ENCODE peak calls at places on chromosomes 7 and 10, in five cellular contexts. O, U, Z, M and E are unnamed samples.

GRCh38 chr7:73740771-73741170 is 2.2 kb upstream of the ABHD11 start:
- DNase-seq in M (no peak), U (no peak), Z (no peak), O (no peak), E (no peak)

GRCh38 chr7:16801111-16801542 is 3.7 kb downstream of the AGR2 start:
- DNase-seq in Z (peak; percentile 42), U (no peak), M (peak; percentile 15), O (peak; percentile 39), E (peak; percentile 27)

GRCh38 chr10:118960166-118961090 is 69.1 kb upstream of the NANOS1 start:
- DNase-seq in O (no peak), U (no peak), Z (no peak), M (no peak), E (no peak)

GRCh38 chr10:98425511-98426352 is 10.8 kb upstream of the PYROXD2 start:
- DNase-seq in O (peak; percentile 48), U (no peak), Z (peak; percentile 78), M (peak; percentile 45), E (peak; percentile 29)

GRCh38 chr10:117165557-117166419 is 27.7 kb upstream of the VAX1 start:
- DNase-seq in U (no peak), O (peak; percentile 33), Z (peak; percentile 89), M (peak; percentile 28), E (no peak)

GRCh38 chr10:131786756-131787605 is 113.8 kb upstream of the PPP2R2D start:
- DNase-seq in O (peak; percentile 8), M (peak; percentile 32), U (peak; percentile 2), Z (peak; percentile 51), E (no peak)

GRCh38 chr10:58140054-58140453 is 127.6 kb downstream of the IPMK start:
- DNase-seq in U (no peak), O (no peak), Z (no peak), M (no peak), E (no peak)

GRCh38 chr7:46072722-46073121 is 151.7 kb upstream of the IGFBP3 start:
- DNase-seq in Z (no peak), U (peak; percentile 13), M (no peak), O (no peak), E (no peak)

GRCh38 chr10:112303528-112303927 is 20.3 kb downstream of the TECTB start:
- DNase-seq in O (no peak), U (no peak), Z (no peak), M (no peak), E (no peak)

GRCh38 chr10:71756441-71757191 is 16.7 kb downstream of the VSIR start:
- DNase-seq in O (no peak), U (no peak), M (no peak), Z (no peak), E (no peak)

GRCh38 chr10:104640339-104641149 is 546 bp upstream of the SORCS3 start:
- DNase-seq in U (no peak), Z (peak; percentile 73), M (no peak), O (no peak), E (no peak)

GRCh38 chr10:71891437-71891836 is 40.4 kb upstream of the PSAP start:
- DNase-seq in Z (no peak), O (no peak), M (no peak), U (no peak), E (no peak)

GRCh38 chr7:15556706-15557105 is 5.1 kb downstream of the AGMO start:
- DNase-seq in U (no peak), M (no peak), Z (no peak), O (no peak), E (no peak)

GRCh38 chr10:103745264-103746247 is 109.8 kb downstream of the SH3PXD2A start:
- DNase-seq in U (no peak), O (peak; percentile 76), Z (no peak), M (no peak), E (no peak)

GRCh38 chr7:159027091-159027802 is 117.4 kb downstream of the VIPR2 start:
- DNase-seq in O (no peak), U (no peak), M (no peak), Z (no peak), E (no peak)

GRCh38 chr10:126252884-126253612 is 135.2 kb downstream of the ADAM12 start:
- DNase-seq in O (no peak), M (no peak), U (no peak), Z (no peak), E (no peak)

GRCh38 chr10:13712799-13713581 is 126.2 kb downstream of the PRPF18 start:
- DNase-seq in O (peak; percentile 44), Z (no peak), M (peak; percentile 52), U (peak; percentile 82), E (no peak)

GRCh38 chr10:35640951-35641429 is 1.1 kb downstream of the FZD8 start:
- DNase-seq in U (no peak), O (peak; percentile 31), M (no peak), Z (peak; percentile 84), E (peak; percentile 32)

GRCh38 chr7:81410471-81411117 is 359.3 kb downstream of the HGF start:
- DNase-seq in Z (no peak), M (no peak), U (no peak), O (no peak), E (no peak)

GRCh38 chr7:153432056-153432455 is 620.1 kb upstream of the DPP6 start:
- DNase-seq in U (no peak), O (no peak), Z (no peak), M (no peak), E (no peak)

GRCh38 chr7:153430931-153431330 is 621.3 kb upstream of the DPP6 start:
- DNase-seq in M (no peak), O (no peak), U (no peak), Z (no peak), E (no peak)

DNA sequence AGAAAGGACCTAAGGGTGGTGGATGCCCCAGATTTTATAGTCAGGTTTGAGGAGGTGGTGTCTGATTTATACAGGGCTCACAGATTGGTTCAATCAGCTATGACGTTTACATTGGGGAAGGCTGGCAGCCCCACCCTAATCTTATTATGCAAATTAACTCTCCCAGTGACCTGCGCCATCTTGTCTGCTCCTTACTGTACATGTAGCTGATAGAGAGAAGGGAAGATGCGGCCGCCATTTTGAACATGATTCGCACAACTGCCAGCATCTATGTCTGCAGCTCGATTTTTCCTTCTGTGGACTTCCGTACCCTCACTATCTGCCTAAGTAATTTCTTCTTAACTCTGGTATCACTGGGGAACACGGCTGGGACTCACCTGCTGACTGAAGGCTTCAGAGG is 619.0 kb upstream of the DPP6 start:
- DNase-seq in M (no peak), U (no peak), O (no peak), Z (no peak), E (no peak)
- TF ChIP-seq ZBTB33 in M (no peak), U (no peak), O (no peak), Z (no peak), E (no peak)

GRCh38 chr10:127486355-127486754 is 62.8 kb upstream of the NPS start:
- DNase-seq in M (no peak), O (no peak), Z (no peak), U (no peak), E (no peak)

GRCh38 chr10:127485153-127485857 is 63.8 kb upstream of the NPS start:
- DNase-seq in M (no peak), O (no peak), U (no peak), Z (no peak), E (no peak)
- TF ChIP-seq ZBTB33 in M (no peak), O (no peak), U (no peak), Z (no peak), E (no peak)

GRCh38 chr7:32191296-32191695 is 121.1 kb upstream of the PDE1C start:
- DNase-seq in U (no peak), O (no peak), M (no peak), Z (no peak), E (no peak)
- TF ChIP-seq ZBTB33 in U (no peak), O (no peak), M (no peak), Z (no peak), E (no peak)

DNA sequence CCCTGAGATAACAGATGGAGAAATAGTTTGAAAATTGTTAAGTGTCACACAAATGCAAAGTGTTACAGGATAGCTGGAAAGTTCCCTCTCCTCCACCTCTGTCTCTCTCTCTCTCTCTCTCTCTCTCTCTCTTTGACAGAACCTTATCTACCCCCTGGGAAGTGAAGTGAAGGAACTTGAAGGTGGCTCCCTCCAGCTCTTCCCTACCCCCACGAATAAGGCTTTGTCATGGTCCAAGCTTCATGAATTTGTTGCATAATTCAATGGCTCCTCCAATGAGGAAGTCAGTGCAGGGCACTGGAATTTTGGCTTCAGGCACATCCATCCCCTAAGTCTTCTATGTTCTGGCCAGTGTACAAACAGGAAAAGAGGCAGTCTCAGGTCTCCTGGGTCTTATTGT is 66.4 kb downstream of the CDHR3 start:
- DNase-seq in Z (no peak), M (no peak), O (no peak), U (no peak), E (no peak)
- TF ChIP-seq ZBTB33 in Z (no peak), M (no peak), O (no peak), U (no peak), E (no peak)

GRCh38 chr7:99930376-99930775 is 956 bp upstream of the GJC3 start:
- DNase-seq in Z (no peak), M (no peak), O (no peak), U (no peak), E (no peak)

GRCh38 chr7:99929730-99930053 is 272 bp upstream of the GJC3 start:
- DNase-seq in Z (no peak), U (no peak), O (no peak), M (no peak), E (no peak)

GRCh38 chr7:99928188-99928587 is 1.2 kb downstream of the GJC3 start:
- DNase-seq in O (no peak), Z (no peak), M (no peak), U (no peak), E (no peak)

GRCh38 chr7:99927536-99927935 is 1.9 kb downstream of the GJC3 start:
- DNase-seq in Z (no peak), U (no peak), M (no peak), O (no peak), E (no peak)

GRCh38 chr7:99928994-99929729 is at the start of gene GJC3:
- DNase-seq in O (peak; percentile 49), Z (peak; percentile 85), M (peak; percentile 65), U (no peak), E (peak; percentile 70)
- TF ChIP-seq ZBTB33 in O (no peak), Z (no peak), M (no peak), U (no peak), E (no peak)

GRCh38 chr7:94417261-94417660 is 22.6 kb downstream of the COL1A2 start:
- DNase-seq in M (no peak), U (no peak), Z (no peak), O (no peak), E (no peak)

GRCh38 chr7:94412762-94413322 is 18.1 kb downstream of the COL1A2 start:
- DNase-seq in M (no peak), O (no peak), Z (no peak), U (no peak), E (no peak)

GRCh38 chr7:94410471-94411466 is 16.1 kb downstream of the COL1A2 start:
- DNase-seq in U (no peak), O (no peak), M (no peak), Z (peak; percentile 73), E (no peak)

GRCh38 chr7:94417921-94418320 is 23.2 kb downstream of the COL1A2 start:
- DNase-seq in Z (no peak), M (no peak), O (no peak), U (no peak), E (no peak)

DNA sequence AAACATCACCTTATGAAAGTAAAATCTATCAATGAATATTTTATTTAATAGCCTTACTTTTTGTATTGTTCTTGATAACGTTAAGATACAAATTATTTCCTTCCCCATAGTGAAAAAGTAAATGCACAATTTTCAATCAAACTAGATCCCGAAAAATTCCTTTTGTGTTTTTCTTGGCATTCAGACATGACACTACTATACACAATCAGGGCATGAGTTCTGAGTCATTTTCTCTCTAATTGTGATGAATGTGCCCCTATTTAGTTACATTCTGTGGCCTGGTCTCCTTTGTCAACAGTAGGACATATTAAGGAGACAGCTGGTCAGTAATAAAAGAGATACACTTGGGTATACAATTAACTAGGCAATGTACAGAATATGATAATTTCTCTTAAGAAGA is 19.8 kb downstream of the COL1A2 start:
- DNase-seq in O (no peak), Z (no peak), U (no peak), M (no peak), E (no peak)
- TF ChIP-seq ZBTB33 in O (no peak), Z (no peak), U (no peak), M (no peak), E (no peak)